ENCODE peak calls at places on chromosomes 13 and 19, in six cellular contexts. Y is HCT116, D is PC-3, B is MM.1S, H is hepatocyte, Q is PC-9. E is an unnamed sample. For H3K9me2, the result is how much of the 10 kb centered on the place peaks cover.

GRCh38 chr19:13036366-13036976 is 41.2 kb downstream of the NFIX start:
- DNase-seq in Y (peak), D (peak), B (peak), H (peak), Q (peak), E (no peak)

GRCh38 chr19:32407004-32407992 is 1.7 kb downstream of the DPY19L3 start:
- DNase-seq in Y (no peak), D (peak), B (no peak), H (no peak), Q (no peak), E (no peak)

GRCh38 chr13:43728411-43728810 is 58.4 kb downstream of the ENOX1 start:
- DNase-seq in Y (no peak), D (no peak), B (no peak), H (no peak), Q (no peak), E (no peak)

GRCh38 chr13:52025475-52026245 is 1.2 kb downstream of the UTP14C start:
- DNase-seq in Y (no peak), D (no peak), B (no peak), H (no peak), Q (no peak), E (peak)

GRCh38 chr13:73835138-73835721 is 299.0 kb downstream of the KLF12 start:
- DNase-seq in Y (peak), D (peak), B (peak), H (peak), Q (no peak), E (peak)

GRCh38 chr13:112435973-112436372 is 59.8 kb downstream of the SPACA7 start:
- DNase-seq in Y (no peak), D (no peak), B (no peak), H (no peak), Q (no peak), E (no peak)

GRCh38 chr19:5953680-5954213 is 24.2 kb downstream of the RANBP3 start:
- DNase-seq in Y (no peak), D (no peak), B (no peak), H (no peak), Q (no peak), E (no peak)

GRCh38 chr19:39138221-39139211 is 12.9 kb downstream of the PAK4 start:
- DNase-seq in Y (no peak), D (no peak), B (no peak), H (no peak), Q (no peak), E (no peak)

GRCh38 chr19:7500811-7501450 is 12.1 kb upstream of the PEX11G start:
- DNase-seq in Y (peak), D (peak), B (no peak), H (peak), Q (peak), E (peak)

GRCh38 chr13:27860743-27861142 is 59.1 kb upstream of the PDX1 start:
- DNase-seq in Y (no peak), D (no peak), B (no peak), H (no peak), Q (no peak), E (peak)

GRCh38 chr19:48997972-48998371 is 4.3 kb downstream of the RUVBL2 start:
- DNase-seq in Y (peak), D (peak), B (peak), H (peak), Q (peak), E (peak)

GRCh38 chr19:49852631-49853126 is 1.7 kb downstream of the PTOV1 start:
- DNase-seq in Y (no peak), D (no peak), B (no peak), H (no peak), Q (no peak), E (no peak)

GRCh38 chr19:32550666-32551065 is 30.3 kb upstream of the PDCD5 start:
- DNase-seq in Y (no peak), D (no peak), B (no peak), H (no peak), Q (no peak), E (no peak)

GRCh38 chr13:111516712-111517640 is 196.5 kb downstream of the TEX29 start:
- DNase-seq in Y (no peak), D (no peak), B (no peak), H (no peak), Q (no peak), E (no peak)

GRCh38 chr13:66933994-66934393 is 296.1 kb downstream of the PCDH9 start:
- DNase-seq in Y (peak), D (peak), B (no peak), H (no peak), Q (peak), E (no peak)

GRCh38 chr13:97133955-97134354 is 88.2 kb upstream of the MBNL2 start:
- DNase-seq in Y (no peak), D (peak), B (no peak), H (no peak), Q (peak), E (no peak)

GRCh38 chr19:13057744-13058143 is 44.9 kb downstream of the LYL1 start:
- DNase-seq in Y (no peak), D (no peak), B (no peak), H (peak), Q (no peak), E (no peak)

GRCh38 chr19:20858861-20859260 is 64.2 kb upstream of the ZNF85 start:
- DNase-seq in Y (no peak), D (no peak), B (no peak), H (no peak), Q (peak), E (peak)

DNA sequence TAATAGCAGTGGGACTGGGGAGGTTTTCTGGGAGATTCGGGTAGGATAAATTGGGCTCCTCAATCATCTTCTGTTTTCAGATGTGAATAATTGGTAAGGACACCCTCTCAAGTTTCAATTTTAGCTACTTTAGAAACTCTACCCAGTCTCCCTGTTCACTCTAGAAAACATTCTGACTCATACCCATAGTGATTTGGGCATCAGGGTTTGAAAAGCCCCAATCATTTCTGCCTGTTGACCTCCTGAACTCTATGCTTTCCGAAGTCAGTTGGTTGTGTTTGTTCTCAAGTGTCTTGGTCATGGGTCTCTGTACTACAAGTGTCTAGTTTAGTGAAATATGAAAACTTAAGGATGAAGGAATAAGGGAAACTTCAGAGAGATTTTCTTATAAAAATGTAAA is 911.3 kb upstream of the GPC6 start:
- DNase-seq in Y (no peak), D (no peak), B (peak), H (no peak), Q (no peak), E (no peak)
- H3K9me2 ChIP-seq in Y (under half), D (under half), B (under half), H (under half), Q (under half), E (under half)

GRCh38 chr13:38042771-38043170 is 173.2 kb upstream of the TRPC4 start:
- DNase-seq in Y (no peak), D (no peak), B (no peak), H (no peak), Q (no peak), E (no peak)
- TF ChIP-seq CTCF in Y (no peak), D (no peak), B (no peak), H (no peak), Q (no peak), E (no peak)

GRCh38 chr13:36131931-36132297 is 732 bp upstream of the DCLK1 start:
- DNase-seq in Y (no peak), D (no peak), B (no peak), H (peak), Q (no peak), E (no peak)

GRCh38 chr13:36129539-36129938 is 1.6 kb downstream of the DCLK1 start:
- DNase-seq in Y (no peak), D (no peak), B (no peak), H (no peak), Q (no peak), E (no peak)

GRCh38 chr13:36130168-36130541 is 1.0 kb downstream of the DCLK1 start:
- DNase-seq in Y (no peak), D (no peak), B (no peak), H (no peak), Q (no peak), E (no peak)

GRCh38 chr13:36130542-36131214 is 504 bp downstream of the DCLK1 start:
- DNase-seq in Y (no peak), D (no peak), B (no peak), H (peak), Q (peak), E (peak)

GRCh38 chr13:36131215-36131930 is at the start of gene DCLK1:
- DNase-seq in Y (no peak), D (no peak), B (no peak), H (peak), Q (peak), E (peak)
- TF ChIP-seq EZH2 in Y (no peak), D (no peak), B (no peak), H (no peak), Q (peak), E (no peak)

GRCh38 chr19:3578390-3578789 is 5.6 kb downstream of the HMG20B start:
- DNase-seq in Y (no peak), D (no peak), B (no peak), H (no peak), Q (no peak), E (no peak)

GRCh38 chr19:3577741-3578344 is 5.1 kb downstream of the HMG20B start:
- DNase-seq in Y (no peak), D (no peak), B (no peak), H (no peak), Q (no peak), E (peak)

GRCh38 chr19:3576696-3577443 is 4.1 kb downstream of the HMG20B start:
- DNase-seq in Y (no peak), D (no peak), B (no peak), H (peak), Q (no peak), E (peak)

GRCh38 chr19:3575949-3576673 is 3.4 kb downstream of the HMG20B start:
- DNase-seq in Y (no peak), D (no peak), B (no peak), H (no peak), Q (no peak), E (no peak)

GRCh38 chr19:3580156-3580955 is 4.9 kb upstream of the GIPC3 start:
- DNase-seq in Y (no peak), D (peak), B (no peak), H (no peak), Q (no peak), E (no peak)
- H3K9me2 ChIP-seq in Y (under half), D (under half), B (under half), H (under half), Q (under half), E (under half)

GRCh38 chr13:24716446-24716845 is 36.2 kb downstream of the ATP12A start:
- DNase-seq in Y (no peak), D (no peak), B (no peak), H (no peak), Q (no peak), E (peak)

GRCh38 chr13:24718192-24718965 is 38.2 kb downstream of the ATP12A start:
- DNase-seq in Y (no peak), D (no peak), B (no peak), H (no peak), Q (no peak), E (no peak)

GRCh38 chr13:24717217-24717616 is 37.0 kb downstream of the ATP12A start:
- DNase-seq in Y (no peak), D (no peak), B (no peak), H (no peak), Q (no peak), E (no peak)

GRCh38 chr13:24713022-24713421 is 32.8 kb downstream of the ATP12A start:
- DNase-seq in Y (no peak), D (no peak), B (no peak), H (no peak), Q (no peak), E (no peak)

DNA sequence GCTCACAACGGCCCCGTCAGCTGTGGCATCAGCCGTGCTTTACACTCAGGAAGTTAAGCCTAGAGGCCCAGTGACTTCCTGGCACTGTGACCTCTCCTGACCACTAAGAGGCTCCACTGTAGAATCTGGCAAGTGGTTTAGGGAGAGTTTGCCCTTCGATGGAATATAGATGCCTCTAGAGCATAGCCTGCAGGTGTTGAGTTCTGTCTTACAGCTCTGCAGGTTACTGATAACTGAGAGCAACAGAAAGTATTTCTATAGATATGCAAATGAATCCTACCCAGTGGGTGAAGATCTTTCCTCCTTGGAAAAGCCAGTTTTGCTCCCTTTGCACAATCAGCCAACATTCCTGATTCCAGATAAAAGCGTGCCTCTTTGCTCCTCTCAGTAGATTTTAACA is 35.8 kb downstream of the ATP12A start:
- DNase-seq in Y (no peak), D (no peak), B (no peak), H (no peak), Q (no peak), E (peak)
- TF ChIP-seq CTCF in Y (no peak), D (no peak), B (no peak), H (no peak), Q (no peak), E (no peak)

GRCh38 chr13:99895428-99895998 is 76.1 kb downstream of the ZIC5 start:
- DNase-seq in Y (no peak), D (no peak), B (no peak), H (no peak), Q (no peak), E (peak)
- TF ChIP-seq EZH2 in Y (no peak), D (no peak), B (no peak), H (peak), Q (no peak), E (peak)